ENCODE peak calls at places on chromosomes 1 and 21, in five cellular contexts. S is left ventricle myocardium inferior, V is NCI-H2081, U is fibroblast of the aortic adventitia, Q is ovary. D is an unnamed sample.

GRCh38 chr1:200260587-200261335 is 149.1 kb downstream of the ZNF281 start:
- DNase-seq in V (peak), S (no peak), U (no peak), Q (no peak), D (no peak)

GRCh38 chr21:18951291-18952038 is 547.9 kb upstream of the TMPRSS15 start:
- DNase-seq in S (no peak), Q (no peak), V (peak), U (no peak), D (peak)

GRCh38 chr1:102732927-102733326 is 375.4 kb downstream of the COL11A1 start:
- DNase-seq in Q (no peak), U (no peak), V (no peak), S (no peak), D (no peak)

GRCh38 chr1:161020573-161021167 is at the start of gene F11R:
- DNase-seq in V (peak), S (no peak), U (no peak), Q (peak), D (peak)

GRCh38 chr1:44084998-44085675 is 33.5 kb upstream of the KLF17 start:
- DNase-seq in S (no peak), V (no peak), Q (no peak), U (peak), D (no peak)

GRCh38 chr1:113517983-113518382 is 127.7 kb downstream of the MAGI3 start:
- DNase-seq in V (no peak), Q (no peak), S (no peak), U (no peak), D (no peak)

GRCh38 chr1:101003012-101003650 is 22.5 kb downstream of the DPH5 start:
- DNase-seq in U (no peak), S (no peak), Q (no peak), V (no peak), D (no peak)

GRCh38 chr1:154624756-154625643 is 17.0 kb upstream of the ADAR start:
- DNase-seq in S (no peak), U (peak), V (no peak), Q (no peak), D (no peak)

GRCh38 chr1:202122639-202123335 is at the start of gene GPR37L1:
- DNase-seq in S (no peak), Q (peak), V (peak), U (peak), D (no peak)

GRCh38 chr1:233523047-233523446 is 90.9 kb upstream of the KCNK1 start:
- DNase-seq in V (no peak), U (peak), S (no peak), Q (no peak), D (no peak)

GRCh38 chr1:32874860-32875793 is 4.4 kb upstream of the FNDC5 start:
- DNase-seq in V (no peak), Q (no peak), U (no peak), S (no peak), D (no peak)

GRCh38 chr1:26391450-26391849 is 18.9 kb upstream of the ZNF683 start:
- DNase-seq in S (no peak), V (peak), U (peak), Q (no peak), D (peak)

GRCh38 chr1:176745945-176746344 is 283.0 kb downstream of the PAPPA2 start:
- DNase-seq in U (peak), Q (no peak), V (peak), S (no peak), D (peak)